ENCODE peak calls at places on chromosomes 2 and 18, in five cellular contexts. E is HEK293T, O is HepG2, C is H1, Y is GM12878. L is an unnamed sample.

GRCh38 chr2:216740557-216741222 is 45.3 kb upstream of the IGFBP5 start:
- DNase-seq in O (peak; percentile 47), C (no peak), Y (no peak), E (no peak), L (no peak)

GRCh38 chr2:203673933-203674332 is 32.5 kb upstream of the CD28 start:
- DNase-seq in C (no peak), O (no peak), Y (peak; percentile 69), E (no peak), L (no peak)

GRCh38 chr18:13302611-13303267 is 84.2 kb downstream of the LDLRAD4 start:
- DNase-seq in C (no peak), O (no peak), E (no peak), Y (no peak), L (no peak)

GRCh38 chr2:145075454-145076062 is 555.6 kb upstream of the ZEB2 start:
- DNase-seq in O (no peak), E (no peak), C (no peak), Y (no peak), L (no peak)

GRCh38 chr2:16613475-16613874 is 52.2 kb downstream of the CYRIA start:
- DNase-seq in O (peak; percentile 20), E (peak; percentile 13), C (no peak), Y (no peak), L (no peak)

GRCh38 chr18:33960393-33960792 is 264.3 kb downstream of the NOL4 start:
- DNase-seq in Y (no peak), C (no peak), O (no peak), E (peak; percentile 15), L (no peak)

GRCh38 chr2:236688157-236688556 is 118.5 kb downstream of the ACKR3 start:
- DNase-seq in O (no peak), Y (no peak), E (no peak), C (no peak), L (no peak)

GRCh38 chr2:38201784-38202183 is 125.8 kb upstream of the CYP1B1 start:
- DNase-seq in C (no peak), E (no peak), O (no peak), Y (no peak), L (no peak)

GRCh38 chr2:155060906-155061305 is 362.4 kb downstream of the KCNJ3 start:
- DNase-seq in Y (no peak), O (no peak), C (no peak), E (no peak), L (no peak)

GRCh38 chr2:15730545-15731212 is 139.0 kb downstream of the DDX1 start:
- DNase-seq in Y (peak; percentile 19), E (peak; percentile 44), O (peak; percentile 80), C (no peak), L (no peak)

GRCh38 chr2:130829020-130829419 is 7.7 kb upstream of the ARHGEF4 start:
- DNase-seq in O (no peak), Y (no peak), C (no peak), E (no peak), L (no peak)

GRCh38 chr2:241894681-241895426 is 25.3 kb downstream of the RTP5 start:
- DNase-seq in E (no peak), C (no peak), O (no peak), Y (no peak), L (no peak)

GRCh38 chr2:102166189-102166845 is 20.5 kb upstream of the IL1RL2 start:
- DNase-seq in Y (no peak), C (no peak), E (no peak), O (peak; percentile 67), L (no peak)

GRCh38 chr2:98847853-98848252 is 88.2 kb downstream of the CRACDL start:
- DNase-seq in O (no peak), Y (no peak), C (no peak), E (no peak), L (no peak)

GRCh38 chr2:119338826-119339561 is 27.6 kb downstream of the C2orf76 start:
- DNase-seq in O (no peak), Y (peak; percentile 48), C (no peak), E (no peak), L (no peak)

GRCh38 chr2:73982140-73982617 is 2.5 kb upstream of the TET3 start:
- DNase-seq in E (no peak), O (no peak), Y (no peak), C (no peak), L (no peak)

GRCh38 chr2:102764083-102764482 is 2.3 kb downstream of the TMEM182 start:
- DNase-seq in E (no peak), Y (no peak), C (no peak), O (no peak), L (no peak)

GRCh38 chr2:129862668-129863067 is 116.8 kb upstream of the RAB6C start:
- DNase-seq in C (no peak), O (no peak), Y (no peak), E (no peak), L (no peak)

GRCh38 chr2:7857904-7858303 is 824.0 kb upstream of the ID2 start:
- DNase-seq in E (no peak), O (no peak), Y (no peak), C (no peak), L (no peak)

GRCh38 chr2:222468338-222468737 is 44.0 kb downstream of the SGPP2 start:
- DNase-seq in E (no peak), O (peak; percentile 27), Y (no peak), C (no peak), L (no peak)

GRCh38 chr18:37641573-37641972 is 76.0 kb upstream of the CELF4 start:
- DNase-seq in O (no peak), E (no peak), Y (no peak), C (no peak), L (no peak)

GRCh38 chr2:182767578-182767977 is 51.5 kb downstream of the DNAJC10 start:
- DNase-seq in C (no peak), O (peak; percentile 47), Y (no peak), E (peak; percentile 29), L (no peak)

GRCh38 chr2:235952714-235953113 is 215.5 kb downstream of the GBX2 start:
- DNase-seq in Y (no peak), C (no peak), E (no peak), O (no peak), L (no peak)

GRCh38 chr2:96431319-96431718 is 73.8 kb downstream of the NEURL3 start:
- DNase-seq in E (no peak), Y (no peak), O (no peak), C (no peak), L (no peak)

GRCh38 chr2:136225950-136226835 is 108.2 kb upstream of the CXCR4 start:
- DNase-seq in Y (no peak), E (no peak), C (no peak), O (no peak), L (no peak)

GRCh38 chr18:59814872-59815271 is 84.9 kb upstream of the PMAIP1 start:
- DNase-seq in Y (no peak), E (no peak), O (no peak), C (no peak), L (no peak)

GRCh38 chr2:120404941-120405768 is 59.2 kb downstream of the INHBB start:
- DNase-seq in E (no peak), O (no peak), C (no peak), Y (no peak), L (no peak)

GRCh38 chr2:199570957-199571356 is 113.2 kb upstream of the SATB2 start:
- DNase-seq in C (no peak), O (no peak), Y (no peak), E (no peak), L (no peak)

GRCh38 chr2:86617153-86617552 is 6.5 kb downstream of the RNF103 start:
- DNase-seq in O (no peak), C (no peak), E (no peak), Y (no peak), L (no peak)

GRCh38 chr18:12474876-12475275 is 67.1 kb downstream of the PRELID3A start:
- DNase-seq in O (no peak), E (no peak), Y (no peak), C (no peak), L (no peak)

GRCh38 chr2:54675281-54675680 is 48.2 kb upstream of the EML6 start:
- DNase-seq in E (no peak), Y (no peak), C (no peak), O (no peak), L (no peak)
- TF ChIP-seq SUZ12 in E (no peak), Y (no peak), C (no peak), O (no peak), L (no peak)

GRCh38 chr2:88057437-88057844 is 1.9 kb upstream of the KRCC1 start:
- DNase-seq in E (no peak), C (no peak), Y (no peak), O (no peak), L (no peak)

GRCh38 chr2:88060907-88061275 is 5.3 kb upstream of the KRCC1 start:
- DNase-seq in E (no peak), O (no peak), C (no peak), Y (no peak), L (no peak)

GRCh38 chr2:88058226-88058625 is 2.6 kb upstream of the KRCC1 start:
- DNase-seq in Y (no peak), E (no peak), O (no peak), C (no peak), L (no peak)

GRCh38 chr2:88061295-88061694 is 5.7 kb upstream of the KRCC1 start:
- DNase-seq in Y (no peak), C (no peak), O (no peak), E (no peak), L (no peak)

DNA sequence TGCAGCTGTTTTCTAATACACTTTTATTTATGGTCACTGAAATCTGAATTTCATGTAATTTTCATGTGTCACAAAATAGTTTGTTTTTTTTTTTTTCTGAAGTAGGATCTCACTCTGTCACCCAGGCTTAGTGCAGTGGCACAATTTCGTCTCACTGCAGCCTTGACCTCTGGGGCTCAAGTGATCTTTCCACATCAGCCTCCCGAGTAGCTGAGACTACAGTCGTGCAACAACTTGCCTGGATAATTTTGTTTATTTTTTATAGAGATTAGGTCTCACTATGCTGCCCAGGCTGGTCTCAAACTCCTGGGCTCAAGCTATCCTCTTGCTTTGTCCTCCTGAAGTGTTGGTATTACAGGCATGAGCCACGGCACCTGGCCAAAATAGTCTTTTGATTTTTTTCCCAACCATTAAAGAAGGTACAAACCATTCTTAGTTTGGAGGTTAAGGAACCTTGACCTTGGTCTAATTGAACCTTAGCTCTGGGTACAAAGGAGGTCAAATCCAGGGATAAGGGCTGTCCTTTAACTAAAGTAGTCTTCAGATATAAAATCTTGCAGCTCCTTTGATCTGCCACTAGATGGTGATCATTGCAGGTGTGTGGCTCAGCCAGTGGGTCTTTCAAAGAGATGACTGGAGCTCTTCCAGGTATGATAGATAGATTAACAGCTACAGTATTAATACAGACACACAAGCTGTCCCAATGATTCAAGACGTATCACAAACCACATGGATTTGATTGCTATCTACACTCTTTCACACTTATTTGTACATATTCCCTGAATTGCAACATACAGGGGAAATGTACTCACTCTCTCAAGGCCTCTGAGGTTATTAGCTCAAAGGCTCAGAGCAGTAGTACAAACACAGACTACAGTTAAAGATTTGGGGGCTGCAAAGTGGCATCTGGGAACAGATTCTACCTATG is 4.7 kb upstream of the KRCC1 start:
- DNase-seq in C (no peak), Y (no peak), E (peak; percentile 53), O (peak; percentile 60), L (no peak)
- TF ChIP-seq SUZ12 in C (no peak), Y (no peak), E (no peak), O (no peak), L (no peak)

GRCh38 chr2:18077724-18078123 is 199.3 kb downstream of the KCNS3 start:
- DNase-seq in Y (no peak), C (no peak), O (no peak), E (no peak), L (no peak)
- TF ChIP-seq SUZ12 in Y (no peak), C (no peak), O (no peak), E (no peak), L (no peak)

GRCh38 chr2:65071499-65072180 is 15.4 kb downstream of the CEP68 start:
- DNase-seq in Y (no peak), E (peak; percentile 34), O (no peak), C (no peak), L (no peak)
- TF ChIP-seq SUZ12 in Y (no peak), E (no peak), O (no peak), C (no peak), L (no peak)

L was measured in NT2/D1.